ENCODE peak calls at places on chromosomes 6 and 20, in ten cellular contexts. C, D, W, G, T, B, O, L, X and I are unnamed samples. For H3K4me1 and H3K9me3, the result is how much of the 10 kb centered on the place peaks cover.

GRCh38 chr6:169391473-169392071 is 137.9 kb upstream of the THBS2 start:
- DNase-seq in C (no peak), G (no peak), L (no peak), O (no peak), W (no peak), T (no peak), X (no peak), B (no peak), D (no peak), I (no peak)

GRCh38 chr20:41245086-41245707 is 72.3 kb downstream of the ZHX3 start:
- DNase-seq in X (peak), D (no peak), T (no peak), B (no peak), W (no peak), O (no peak), L (no peak), G (no peak), C (no peak), I (no peak)

GRCh38 chr20:61120595-61121515 is 131.2 kb upstream of the CDH4 start:
- DNase-seq in W (no peak), C (no peak), O (peak), X (peak), G (peak), L (peak), T (no peak), D (peak), B (no peak), I (no peak)

GRCh38 chr6:84052204-84052882 is 18.8 kb downstream of the MRAP2 start:
- DNase-seq in C (no peak), X (peak), B (no peak), D (no peak), L (peak), O (no peak), T (peak), W (peak), G (peak), I (peak)

GRCh38 chr20:40719330-40719729 is 30.3 kb upstream of the MAFB start:
- DNase-seq in C (no peak), T (no peak), W (no peak), O (no peak), B (no peak), G (no peak), X (no peak), L (no peak), D (no peak), I (no peak)

GRCh38 chr6:40586800-40587201 is 363 bp downstream of the LRFN2 start:
- DNase-seq in D (no peak), C (no peak), T (no peak), B (no peak), X (peak), W (no peak), G (no peak), L (no peak), O (no peak), I (no peak)

GRCh38 chr6:44285552-44286284 is 15.5 kb downstream of the TMEM151B start:
- DNase-seq in O (no peak), C (no peak), W (no peak), X (peak), T (no peak), G (peak), B (no peak), L (no peak), D (no peak), I (no peak)

GRCh38 chr6:43122146-43122545 is 46.0 kb downstream of the PTK7 start:
- DNase-seq in L (no peak), C (no peak), D (no peak), W (no peak), G (no peak), O (no peak), B (no peak), X (no peak), T (no peak), I (no peak)

GRCh38 chr6:132964101-132964867 is 149.9 kb downstream of the RPS12 start:
- DNase-seq in G (peak), W (no peak), B (no peak), T (no peak), O (no peak), L (no peak), X (no peak), D (no peak), C (no peak), I (no peak)

GRCh38 chr20:45850238-45850637 is 7.0 kb downstream of the ACOT8 start:
- DNase-seq in W (no peak), T (no peak), B (no peak), G (no peak), X (no peak), C (no peak), L (no peak), D (no peak), O (no peak), I (no peak)
- H3K4me1 ChIP-seq in W (under half), T (under half), B (under half), G (under half), X (under half), C (under half), L (under half), D (under half), O (under half), I (under half)

DNA sequence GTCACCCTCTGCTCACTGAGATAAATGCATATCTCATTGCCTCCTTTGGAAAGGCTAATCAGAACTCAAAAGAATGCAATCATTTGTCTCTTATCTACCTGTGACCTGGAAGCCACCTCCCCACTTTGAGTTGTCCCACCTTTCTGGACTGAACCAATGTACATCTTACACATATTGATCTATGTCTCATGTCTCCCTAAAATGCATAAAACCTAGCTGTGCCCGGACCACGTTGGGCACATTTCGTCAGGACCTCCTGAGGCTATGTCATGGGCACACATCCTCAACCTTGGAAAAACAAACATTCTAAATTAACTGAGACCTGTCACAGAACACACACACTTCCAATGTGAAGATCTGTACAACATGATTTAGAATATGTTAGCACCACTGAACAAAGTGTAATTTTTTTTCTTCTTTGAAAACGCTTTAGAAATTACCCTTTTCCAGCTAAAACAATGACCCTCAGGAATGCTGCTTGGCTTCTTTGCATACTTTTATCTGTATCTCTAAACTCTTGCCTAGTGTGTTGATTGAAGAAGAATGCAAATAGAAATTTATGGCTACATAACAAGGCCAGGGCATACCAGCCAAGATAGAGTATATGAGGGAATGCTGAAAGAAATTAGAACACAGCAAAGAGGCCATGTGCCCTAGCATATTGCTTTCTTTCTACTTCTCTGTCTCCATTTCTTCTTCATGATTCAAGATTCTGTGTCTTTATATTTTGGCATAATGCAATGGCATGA is 84.6 kb upstream of the DST start:
- DNase-seq in W (no peak), O (no peak), L (no peak), T (no peak), C (no peak), D (no peak), B (no peak), X (no peak), G (no peak), I (no peak)
- H3K4me3 ChIP-seq in W (no peak), O (no peak), L (no peak), T (no peak), C (no peak), D (no peak), B (no peak), X (no peak), G (no peak), I (no peak)

DNA sequence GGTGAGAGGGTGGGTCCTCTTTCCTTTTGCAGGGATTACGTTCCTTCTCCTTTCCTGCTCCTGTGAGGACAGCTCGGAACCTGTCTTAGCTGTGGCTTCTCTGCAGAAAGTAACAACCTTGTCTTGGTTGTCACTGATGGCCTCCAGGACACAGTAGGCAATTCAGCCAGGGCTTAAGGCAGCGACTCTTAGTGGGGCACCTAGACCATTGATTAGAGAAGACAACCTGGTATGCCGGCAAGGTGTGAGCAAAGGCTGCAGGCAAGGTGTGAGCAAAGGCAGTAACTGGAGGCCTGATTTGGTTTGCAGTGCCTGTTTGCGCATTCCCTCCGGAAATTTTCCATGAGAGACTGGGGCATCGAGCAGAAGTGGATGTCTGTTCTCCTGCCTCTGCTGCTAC is 37.6 kb downstream of the DYNLT1 start:
- DNase-seq in L (no peak), C (no peak), G (no peak), X (no peak), W (no peak), T (no peak), D (no peak), B (no peak), O (no peak), I (no peak)
- H3K9me3 ChIP-seq in L (under half), C (under half), G (under half), X (under half), W (under half), T (under half), D (under half), B (under half), O (under half), I (under half)

GRCh38 chr6:30883476-30883742 is 910 bp upstream of the DDR1 start:
- DNase-seq in O (no peak), C (no peak), X (no peak), G (no peak), D (no peak), B (no peak), L (no peak), W (no peak), T (no peak), I (no peak)

GRCh38 chr6:30881987-30882763 is 2.1 kb upstream of the DDR1 start:
- DNase-seq in C (no peak), T (no peak), B (no peak), L (no peak), O (no peak), D (no peak), X (peak), G (no peak), W (no peak), I (peak)

GRCh38 chr6:30881392-30881986 is 2.8 kb upstream of the DDR1 start:
- DNase-seq in W (no peak), L (no peak), T (no peak), B (no peak), D (no peak), G (no peak), X (no peak), C (no peak), O (no peak), I (no peak)

GRCh38 chr6:30883743-30884520 is at the start of gene DDR1:
- DNase-seq in O (peak), X (peak), T (peak), C (peak), L (peak), D (peak), B (peak), W (peak), G (peak), I (peak)

DNA sequence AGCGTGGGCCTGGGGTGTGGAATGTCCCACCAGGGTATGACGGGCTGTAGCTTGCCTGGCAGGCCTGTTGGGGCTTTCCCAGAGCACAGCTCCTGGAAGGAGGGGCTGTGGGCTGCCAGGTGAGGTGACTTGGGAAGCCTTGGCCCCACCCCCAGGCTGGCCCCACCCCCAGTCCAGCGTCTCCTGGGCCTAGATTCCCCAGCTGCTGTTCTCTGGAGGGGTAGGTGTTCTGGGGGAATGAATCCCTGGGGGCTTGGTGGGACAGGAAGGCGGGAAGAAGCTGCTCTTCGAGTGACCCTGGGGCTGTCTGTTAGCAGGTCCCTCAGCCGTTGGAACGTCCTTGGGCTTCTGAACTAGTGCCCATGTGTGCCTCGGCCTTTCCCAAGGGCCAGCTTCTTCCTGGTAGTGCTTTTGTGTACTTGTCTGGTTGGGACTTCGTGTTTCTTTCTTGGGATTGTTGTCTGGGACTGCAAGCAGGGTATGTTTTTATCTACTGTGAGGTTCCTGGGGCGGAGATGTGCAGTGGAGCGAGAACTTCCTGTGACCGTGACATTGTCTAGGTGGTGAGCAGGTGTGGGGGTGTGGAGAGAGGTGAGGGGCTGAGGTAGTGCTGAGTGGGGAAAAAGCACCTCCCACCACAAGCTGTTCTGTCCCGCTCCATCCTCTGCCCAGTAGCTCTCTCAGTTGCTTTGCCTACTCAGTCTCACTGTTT is 1.4 kb upstream of the DDR1 start:
- DNase-seq in L (peak), T (no peak), G (peak), O (no peak), X (peak), W (no peak), D (peak), C (peak), B (peak), I (peak)
- H3K4me1 ChIP-seq in L (under half), T (under half), G (half or more), O (under half), X (half or more), W (under half), D (under half), C (under half), B (under half), I (under half)

GRCh38 chr6:35686441-35686840 is 2.3 kb downstream of the FKBP5 start:
- DNase-seq in O (no peak), D (no peak), L (no peak), G (no peak), T (no peak), B (no peak), C (no peak), W (no peak), X (no peak), I (no peak)

GRCh38 chr6:35686873-35687557 is 1.7 kb downstream of the FKBP5 start:
- DNase-seq in O (no peak), L (no peak), B (no peak), C (no peak), W (no peak), G (no peak), T (no peak), D (no peak), X (no peak), I (no peak)

GRCh38 chr6:35688605-35689322 is at the start of gene FKBP5:
- DNase-seq in G (peak), T (peak), D (peak), B (peak), L (peak), O (peak), C (peak), W (peak), X (peak), I (peak)

GRCh38 chr6:35690484-35690883 is 1.8 kb upstream of the FKBP5 start:
- DNase-seq in C (no peak), W (no peak), D (no peak), G (no peak), B (no peak), T (no peak), X (no peak), L (no peak), O (no peak), I (no peak)

DNA sequence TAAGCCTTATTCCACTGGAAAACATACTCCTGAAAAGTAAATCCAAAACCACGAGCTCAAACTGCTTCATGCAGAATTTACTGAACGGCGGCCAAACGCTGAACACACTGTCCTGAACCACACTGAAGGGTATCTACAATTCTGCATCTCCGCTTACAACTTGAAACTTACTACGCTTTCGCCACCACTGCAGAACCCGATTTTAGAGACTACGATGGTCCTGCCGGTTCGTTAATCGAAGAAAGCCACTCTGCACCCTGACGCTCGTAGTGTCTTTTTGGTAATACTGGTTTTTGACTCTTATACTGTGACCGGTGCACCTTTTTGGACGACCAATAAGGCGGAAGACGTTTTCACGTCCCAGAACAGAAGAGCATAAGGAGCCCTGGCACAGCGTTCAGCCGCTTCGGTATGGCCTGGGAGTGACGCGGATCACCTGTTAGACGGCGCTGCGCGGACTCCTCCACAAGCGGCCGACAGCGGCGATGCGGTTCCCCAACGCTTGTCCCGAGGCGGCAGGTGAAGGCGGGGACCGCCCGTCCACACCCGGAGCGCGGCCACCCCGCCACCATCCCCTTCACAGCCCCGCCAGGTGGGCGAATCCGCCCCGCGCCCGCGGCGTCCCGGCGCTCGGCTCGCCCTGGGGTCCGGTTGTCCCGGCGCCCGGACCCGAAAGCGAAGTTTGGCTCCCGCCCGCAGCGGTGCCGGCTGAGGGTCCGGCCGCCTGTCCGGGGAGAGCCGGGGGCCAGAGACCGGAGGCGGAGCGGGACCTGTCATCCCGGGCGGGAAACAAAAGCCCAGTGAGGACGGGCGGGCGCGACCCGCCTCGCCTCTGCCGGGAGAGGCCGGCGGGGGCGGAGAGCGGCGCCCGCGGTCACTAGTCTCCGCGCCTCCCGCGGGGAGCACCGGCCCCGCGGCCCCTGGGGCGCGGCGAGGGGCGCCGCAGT is 784 bp downstream of the FKBP5 start:
- DNase-seq in C (peak), L (peak), W (no peak), B (peak), X (peak), D (peak), O (peak), T (peak), G (peak), I (peak)
- H3K4me3 ChIP-seq in C (peak), L (peak), W (peak), B (peak), X (peak), D (peak), O (peak), T (peak), G (peak), I (peak)

GRCh38 chr6:154223296-154223695 is 133.3 kb downstream of the IPCEF1 start:
- DNase-seq in G (no peak), C (no peak), W (no peak), B (no peak), D (no peak), O (no peak), X (no peak), T (no peak), L (no peak), I (no peak)

GRCh38 chr6:154226461-154226860 is 130.1 kb downstream of the IPCEF1 start:
- DNase-seq in D (no peak), O (no peak), B (no peak), L (no peak), G (no peak), W (no peak), X (no peak), T (no peak), C (no peak), I (no peak)

GRCh38 chr6:154219250-154219649 is 137.4 kb downstream of the IPCEF1 start:
- DNase-seq in O (no peak), W (no peak), T (no peak), G (no peak), X (no peak), L (no peak), B (no peak), D (no peak), C (no peak), I (no peak)

GRCh38 chr6:154218787-154219186 is 137.8 kb downstream of the IPCEF1 start:
- DNase-seq in D (no peak), C (no peak), O (no peak), X (no peak), G (no peak), T (no peak), W (no peak), B (no peak), L (no peak), I (no peak)

DNA sequence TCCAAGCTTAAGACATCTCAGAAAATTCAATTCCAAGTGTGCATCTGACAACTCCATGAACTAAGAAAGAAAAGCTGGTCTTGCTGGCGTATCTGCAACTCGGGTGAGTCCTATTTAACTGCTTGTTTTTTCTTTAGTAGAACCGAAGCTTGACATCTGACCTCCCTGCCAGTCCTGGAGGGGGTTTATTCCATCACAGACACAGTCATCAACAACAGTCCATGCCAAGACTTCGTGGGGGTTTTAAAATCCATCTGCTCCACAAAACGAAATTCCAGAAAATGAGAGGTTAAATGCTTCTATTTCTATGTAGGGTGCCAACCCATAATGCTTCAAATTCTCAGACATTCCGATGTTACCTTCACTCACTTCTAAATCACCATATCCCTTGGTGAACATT is 133.9 kb downstream of the IPCEF1 start:
- DNase-seq in L (no peak), G (no peak), T (no peak), W (no peak), D (no peak), B (no peak), X (no peak), C (no peak), O (no peak), I (no peak)
- H3K9me3 ChIP-seq in L (under half), G (under half), T (under half), W (under half), D (under half), B (under half), X (under half), C (under half), O (under half), I (under half)

GRCh38 chr20:59938221-59938620 is 1.9 kb downstream of the PPP1R3D start:
- DNase-seq in X (no peak), D (no peak), T (no peak), B (no peak), L (no peak), C (no peak), G (peak), W (no peak), O (no peak), I (no peak)
- H3K4me1 ChIP-seq in X (under half), D (under half), T (half or more), B (under half), L (under half), C (under half), G (under half), W (under half), O (under half), I (under half)